ENCODE peak calls at places on chromosomes 6 and 20, in five cellular contexts. C is fibroblast of lung, O is tibial artery, K is tibial nerve, Y is BJ. B is an unnamed sample.

GRCh38 chr6:2839195-2839981 is 2.3 kb downstream of the SERPINB1 start:
- DNase-seq in C (peak; percentile 78), O (no peak), K (no peak), Y (no peak), B (no peak)

GRCh38 chr6:14464049-14464448 is 346.5 kb downstream of the CD83 start:
- DNase-seq in C (peak; percentile 28), O (no peak), K (no peak), Y (no peak), B (no peak)

GRCh38 chr6:150566486-150566885 is 33.2 kb upstream of the PLEKHG1 start:
- DNase-seq in C (peak; percentile 16), O (no peak), K (no peak), Y (no peak), B (no peak)

GRCh38 chr20:49426873-49427272 is 55.6 kb downstream of the KCNB1 start:
- DNase-seq in C (no peak), O (no peak), K (no peak), Y (no peak), B (no peak)

GRCh38 chr6:19478992-19479391 is 358.2 kb upstream of the ID4 start:
- DNase-seq in C (peak; percentile 78), O (no peak), K (no peak), Y (peak; percentile 7), B (no peak)

GRCh38 chr6:166728884-166729530 is 102.0 kb upstream of the RPS6KA2 start:
- DNase-seq in C (no peak), O (no peak), K (no peak), Y (no peak), B (no peak)

GRCh38 chr20:41746635-41747034 is 128.5 kb upstream of the CHD6 start:
- DNase-seq in C (no peak), O (no peak), K (no peak), Y (no peak), B (no peak)

GRCh38 chr6:81977488-81977887 is 225.0 kb upstream of the TENT5A start:
- DNase-seq in C (peak; percentile 70), O (no peak), K (no peak), Y (no peak), B (no peak)

GRCh38 chr6:161618816-161619454 is 345.1 kb upstream of the AGPAT4 start:
- DNase-seq in C (peak; percentile 78), O (no peak), K (peak; percentile 9), Y (no peak), B (peak; percentile 61)

GRCh38 chr6:1423578-1423977 is 34.2 kb downstream of the FOXF2 start:
- DNase-seq in C (no peak), O (no peak), K (no peak), Y (no peak), B (peak; percentile 71)

GRCh38 chr6:164039954-164040375 is 625.4 kb downstream of the QKI start:
- DNase-seq in C (no peak), O (no peak), K (no peak), Y (no peak), B (no peak)

GRCh38 chr20:41046716-41047115 is 18.1 kb downstream of the TOP1 start:
- DNase-seq in C (peak; percentile 62), O (no peak), K (no peak), Y (no peak), B (no peak)

GRCh38 chr6:156828280-156828703 is 51.1 kb downstream of the ARID1B start:
- DNase-seq in C (peak; percentile 93), O (no peak), K (no peak), Y (peak; percentile 63), B (peak; percentile 26)

GRCh38 chr6:45555981-45556771 is 178.4 kb upstream of the SUPT3H start:
- DNase-seq in C (peak; percentile 49), O (no peak), K (no peak), Y (peak; percentile 51), B (no peak)

GRCh38 chr20:50303573-50304500 is 113.2 kb downstream of the CEBPB start:
- DNase-seq in C (peak; percentile 84), O (peak; percentile 92), K (peak; percentile 90), Y (no peak), B (no peak)

GRCh38 chr6:89952361-89952680 is 58.1 kb downstream of the GJA10 start:
- DNase-seq in C (no peak), O (no peak), K (no peak), Y (no peak), B (no peak)

GRCh38 chr6:109428889-109429477 is 11.4 kb downstream of the PPIL6 start:
- DNase-seq in C (peak; percentile 32), O (no peak), K (no peak), Y (peak; percentile 16), B (no peak)

GRCh38 chr6:151056230-151056907 is 183.4 kb upstream of the AKAP12 start:
- DNase-seq in C (no peak), O (no peak), K (no peak), Y (no peak), B (no peak)

GRCh38 chr20:44759595-44759994 is 13.9 kb downstream of the KCNK15 start:
- DNase-seq in C (no peak), O (no peak), K (no peak), Y (no peak), B (no peak)

GRCh38 chr6:9250852-9251251 is 815.5 kb upstream of the SLC35B3 start:
- DNase-seq in C (peak; percentile 62), O (no peak), K (no peak), Y (no peak), B (peak; percentile 12)

GRCh38 chr6:45566882-45567281 is 189.1 kb upstream of the SUPT3H start:
- DNase-seq in C (peak; percentile 90), O (no peak), K (no peak), Y (no peak), B (peak; percentile 66)

GRCh38 chr20:62277253-62277652 is 25.5 kb upstream of the ADRM1 start:
- DNase-seq in C (no peak), O (no peak), K (no peak), Y (no peak), B (no peak)

GRCh38 chr6:3278691-3279090 is 19.9 kb downstream of the PSMG4 start:
- DNase-seq in C (no peak), O (no peak), K (no peak), Y (no peak), B (no peak)

GRCh38 chr20:9884666-9885065 is 45.8 kb upstream of the PAK5 start:
- DNase-seq in C (no peak), O (no peak), K (no peak), Y (no peak), B (no peak)

GRCh38 chr20:50110141-50111047 is 2.6 kb downstream of the UBE2V1 start:
- DNase-seq in C (peak; percentile 79), O (no peak), K (no peak), Y (peak; percentile 33), B (no peak)

GRCh38 chr6:169794317-169795055 is 43.1 kb downstream of the ERMARD start:
- DNase-seq in C (no peak), O (no peak), K (no peak), Y (no peak), B (no peak)

GRCh38 chr20:37303637-37304036 is 14.2 kb downstream of the MANBAL start:
- DNase-seq in C (no peak), O (no peak), K (no peak), Y (no peak), B (no peak)

GRCh38 chr6:150687508-150687907 is 87.8 kb downstream of the PLEKHG1 start:
- DNase-seq in C (no peak), O (no peak), K (no peak), Y (no peak), B (no peak)

GRCh38 chr6:34094474-34095135 is 51.3 kb downstream of the GRM4 start:
- DNase-seq in C (no peak), O (no peak), K (no peak), Y (no peak), B (no peak)

GRCh38 chr6:34709386-34709785 is 12.8 kb upstream of the ILRUN start:
- DNase-seq in C (peak; percentile 76), O (peak; percentile 29), K (no peak), Y (no peak), B (no peak)

GRCh38 chr20:17571967-17572638 is 2.2 kb downstream of the DSTN start:
- DNase-seq in C (no peak), O (no peak), K (no peak), Y (no peak), B (no peak)

GRCh38 chr20:43189614-43190331 is at the start of gene PTPRT:
- DNase-seq in C (no peak), O (no peak), K (no peak), Y (no peak), B (no peak)

DNA sequence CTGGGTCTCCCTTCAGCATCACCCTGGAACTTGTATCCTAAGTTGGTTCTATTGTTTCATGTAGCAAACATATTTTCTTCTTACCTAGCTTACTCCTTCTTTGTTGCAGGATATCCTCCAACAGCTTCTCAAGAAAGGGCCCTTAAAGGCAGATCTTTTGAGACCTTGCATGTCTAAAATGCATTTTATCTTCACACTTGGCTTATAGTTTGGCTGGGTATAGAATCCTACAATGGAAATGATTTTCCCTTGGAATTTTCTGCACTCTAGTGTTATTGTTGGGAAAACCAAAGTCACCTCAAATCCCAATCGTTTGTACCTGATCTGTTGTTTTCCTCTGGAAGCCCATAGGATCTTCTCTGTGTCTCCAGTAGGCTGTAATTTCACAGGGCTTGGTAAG is 12.1 kb upstream of the TGM6 start:
- DNase-seq in C (no peak), O (no peak), K (no peak), Y (no peak), B (no peak)
- TF ChIP-seq CTCF in C (no peak), O (no peak), K (no peak), Y (no peak), B (no peak)

GRCh38 chr6:25156123-25156522 is 123.1 kb upstream of the CARMIL1 start:
- DNase-seq in C (peak; percentile 57), O (no peak), K (no peak), Y (no peak), B (no peak)
- TF ChIP-seq CTCF in C (no peak), O (no peak), K (no peak), Y (no peak), B (no peak)

GRCh38 chr6:116279232-116280160 is at the start of gene TSPYL1:
- DNase-seq in C (peak; percentile 95), O (peak; percentile 97), K (peak; percentile 96), Y (peak; percentile 85), B (peak; percentile 80)
- TF ChIP-seq CTCF in C (no peak), O (no peak), K (no peak), Y (peak; percentile 20), B (no peak)

DNA sequence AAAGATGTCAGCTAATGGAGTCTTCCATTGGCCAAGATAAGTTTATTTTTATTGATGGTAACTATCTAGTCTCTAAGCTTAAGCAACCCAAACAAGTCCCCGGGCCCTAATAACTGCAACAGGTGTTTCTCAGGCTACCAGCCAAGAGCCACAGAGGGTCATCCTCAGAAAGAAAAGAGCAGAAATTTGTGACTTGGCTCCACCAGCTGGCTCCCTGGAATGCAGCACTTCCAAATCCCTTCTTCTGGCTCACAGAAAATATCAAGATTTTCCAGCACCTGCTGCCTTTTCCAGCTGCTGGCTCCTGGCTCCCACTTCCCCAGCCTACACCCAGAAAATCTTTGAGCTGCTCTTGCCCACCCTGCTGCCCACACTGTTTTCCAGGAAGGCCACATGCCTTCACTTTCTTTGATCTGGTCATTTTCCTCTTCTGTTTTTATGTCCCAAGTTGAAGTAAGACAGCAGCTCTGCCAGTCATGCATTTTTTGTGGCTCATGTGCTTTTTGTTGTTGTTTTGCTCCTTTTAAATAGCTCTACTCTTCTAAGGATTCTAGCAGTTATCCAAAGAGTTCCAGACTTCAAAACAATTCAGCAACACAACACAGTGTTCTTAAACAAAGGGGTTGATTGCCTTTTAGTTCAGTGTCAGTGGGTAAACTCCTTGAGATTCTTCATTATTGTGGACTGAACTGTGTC is 151.0 kb upstream of the SMLR1 start:
- DNase-seq in C (no peak), O (no peak), K (no peak), Y (no peak), B (no peak)
- TF ChIP-seq CTCF in C (no peak), O (no peak), K (no peak), Y (no peak), B (peak; percentile 46)